ENCODE peak calls at places on chromosomes 2 and 18, in seven cellular contexts. One of them, this sample, is unnamed. For H3K4me1, the result is how much of the 10 kb centered on the place peaks cover.

GRCh38 chr2:46470114-46470628 is 9.2 kb upstream of the TMEM247 start:
- DNase-seq in right lobe of liver: no peak
- DNase-seq in CD8-positive, alpha-beta memory T cell: no peak
- DNase-seq in cardiac muscle cell: no peak
- DNase-seq in neural progenitor cell: no peak
- DNase-seq in upper lobe of right lung: no peak
- DNase-seq in Peyer's patch: no peak
- DNase-seq in this sample: no peak

GRCh38 chr2:148582679-148583511 is 61.7 kb upstream of the EPC2 start:
- DNase-seq in cardiac muscle cell: peak
- DNase-seq in CD8-positive, alpha-beta memory T cell: no peak
- DNase-seq in upper lobe of right lung: no peak
- DNase-seq in Peyer's patch: no peak
- DNase-seq in right lobe of liver: no peak
- DNase-seq in neural progenitor cell: no peak
- DNase-seq in this sample: no peak

GRCh38 chr2:230011617-230012016 is 57.1 kb downstream of the SLC16A14 start:
- DNase-seq in right lobe of liver: no peak
- DNase-seq in cardiac muscle cell: no peak
- DNase-seq in Peyer's patch: no peak
- DNase-seq in upper lobe of right lung: no peak
- DNase-seq in CD8-positive, alpha-beta memory T cell: no peak
- DNase-seq in neural progenitor cell: no peak
- DNase-seq in this sample: no peak

GRCh38 chr18:50097702-50098101 is 97.2 kb downstream of the MYO5B start:
- DNase-seq in Peyer's patch: peak
- DNase-seq in neural progenitor cell: no peak
- DNase-seq in right lobe of liver: no peak
- DNase-seq in CD8-positive, alpha-beta memory T cell: no peak
- DNase-seq in upper lobe of right lung: no peak
- DNase-seq in cardiac muscle cell: no peak
- DNase-seq in this sample: no peak

GRCh38 chr2:184527058-184527457 is 71.3 kb upstream of the ZNF804A start:
- DNase-seq in neural progenitor cell: no peak
- DNase-seq in CD8-positive, alpha-beta memory T cell: no peak
- DNase-seq in right lobe of liver: no peak
- DNase-seq in cardiac muscle cell: no peak
- DNase-seq in Peyer's patch: no peak
- DNase-seq in upper lobe of right lung: no peak
- DNase-seq in this sample: no peak

GRCh38 chr2:42087137-42087856 is 39.5 kb downstream of the PKDCC start:
- DNase-seq in CD8-positive, alpha-beta memory T cell: no peak
- DNase-seq in cardiac muscle cell: no peak
- DNase-seq in right lobe of liver: no peak
- DNase-seq in neural progenitor cell: no peak
- DNase-seq in upper lobe of right lung: no peak
- DNase-seq in Peyer's patch: no peak
- DNase-seq in this sample: no peak

GRCh38 chr18:666177-666576 is 8.7 kb downstream of the TYMS start:
- DNase-seq in right lobe of liver: no peak
- DNase-seq in neural progenitor cell: peak
- DNase-seq in upper lobe of right lung: no peak
- DNase-seq in CD8-positive, alpha-beta memory T cell: no peak
- DNase-seq in Peyer's patch: no peak
- DNase-seq in cardiac muscle cell: no peak
- DNase-seq in this sample: no peak

GRCh38 chr2:6723865-6724571 is 141.7 kb downstream of the CMPK2 start:
- DNase-seq in right lobe of liver: no peak
- DNase-seq in Peyer's patch: no peak
- DNase-seq in cardiac muscle cell: no peak
- DNase-seq in neural progenitor cell: no peak
- DNase-seq in upper lobe of right lung: no peak
- DNase-seq in CD8-positive, alpha-beta memory T cell: no peak
- DNase-seq in this sample: no peak

GRCh38 chr2:240182476-240182875 is 42.0 kb upstream of the OTOS start:
- DNase-seq in right lobe of liver: no peak
- DNase-seq in upper lobe of right lung: peak
- DNase-seq in CD8-positive, alpha-beta memory T cell: no peak
- DNase-seq in Peyer's patch: no peak
- DNase-seq in cardiac muscle cell: no peak
- DNase-seq in neural progenitor cell: no peak
- DNase-seq in this sample: no peak

GRCh38 chr2:88069117-88069516 is 1.5 kb downstream of the SMYD1 start:
- DNase-seq in neural progenitor cell: no peak
- DNase-seq in cardiac muscle cell: no peak
- DNase-seq in right lobe of liver: no peak
- DNase-seq in Peyer's patch: no peak
- DNase-seq in CD8-positive, alpha-beta memory T cell: no peak
- DNase-seq in upper lobe of right lung: no peak
- DNase-seq in this sample: no peak

GRCh38 chr2:213089438-213089837 is 62.0 kb downstream of the IKZF2 start:
- DNase-seq in Peyer's patch: no peak
- DNase-seq in right lobe of liver: no peak
- DNase-seq in cardiac muscle cell: no peak
- DNase-seq in CD8-positive, alpha-beta memory T cell: no peak
- DNase-seq in upper lobe of right lung: no peak
- DNase-seq in neural progenitor cell: no peak
- DNase-seq in this sample: no peak

GRCh38 chr18:10860937-10861336 is 288.4 kb downstream of the PIEZO2 start:
- DNase-seq in Peyer's patch: no peak
- DNase-seq in CD8-positive, alpha-beta memory T cell: no peak
- DNase-seq in cardiac muscle cell: no peak
- DNase-seq in neural progenitor cell: no peak
- DNase-seq in upper lobe of right lung: no peak
- DNase-seq in right lobe of liver: no peak
- DNase-seq in this sample: no peak

GRCh38 chr2:196262606-196263005 is 91.2 kb upstream of the STK17B start:
- DNase-seq in CD8-positive, alpha-beta memory T cell: no peak
- DNase-seq in upper lobe of right lung: no peak
- DNase-seq in cardiac muscle cell: no peak
- DNase-seq in right lobe of liver: no peak
- DNase-seq in neural progenitor cell: no peak
- DNase-seq in Peyer's patch: no peak
- DNase-seq in this sample: no peak

GRCh38 chr2:62460175-62460574 is 45.8 kb downstream of the TMEM17 start:
- DNase-seq in CD8-positive, alpha-beta memory T cell: no peak
- DNase-seq in neural progenitor cell: no peak
- DNase-seq in upper lobe of right lung: no peak
- DNase-seq in right lobe of liver: no peak
- DNase-seq in cardiac muscle cell: no peak
- DNase-seq in Peyer's patch: no peak
- DNase-seq in this sample: no peak

GRCh38 chr2:207351171-207351570 is 178.6 kb upstream of the CREB1 start:
- DNase-seq in cardiac muscle cell: no peak
- DNase-seq in upper lobe of right lung: no peak
- DNase-seq in right lobe of liver: no peak
- DNase-seq in Peyer's patch: no peak
- DNase-seq in neural progenitor cell: no peak
- DNase-seq in CD8-positive, alpha-beta memory T cell: no peak
- DNase-seq in this sample: no peak

GRCh38 chr2:38215993-38216392 is 140.0 kb upstream of the CYP1B1 start:
- DNase-seq in cardiac muscle cell: peak
- DNase-seq in upper lobe of right lung: no peak
- DNase-seq in CD8-positive, alpha-beta memory T cell: no peak
- DNase-seq in right lobe of liver: no peak
- DNase-seq in Peyer's patch: no peak
- DNase-seq in neural progenitor cell: no peak
- DNase-seq in this sample: no peak

GRCh38 chr2:2648094-2648493 is 317.0 kb upstream of the MYT1L start:
- DNase-seq in right lobe of liver: no peak
- DNase-seq in CD8-positive, alpha-beta memory T cell: no peak
- DNase-seq in neural progenitor cell: no peak
- DNase-seq in upper lobe of right lung: no peak
- DNase-seq in Peyer's patch: no peak
- DNase-seq in cardiac muscle cell: no peak
- DNase-seq in this sample: no peak

GRCh38 chr2:118697771-118698170 is 149.7 kb downstream of the EN1 start:
- DNase-seq in neural progenitor cell: no peak
- DNase-seq in CD8-positive, alpha-beta memory T cell: no peak
- DNase-seq in Peyer's patch: no peak
- DNase-seq in cardiac muscle cell: no peak
- DNase-seq in right lobe of liver: no peak
- DNase-seq in upper lobe of right lung: no peak
- DNase-seq in this sample: no peak

DNA sequence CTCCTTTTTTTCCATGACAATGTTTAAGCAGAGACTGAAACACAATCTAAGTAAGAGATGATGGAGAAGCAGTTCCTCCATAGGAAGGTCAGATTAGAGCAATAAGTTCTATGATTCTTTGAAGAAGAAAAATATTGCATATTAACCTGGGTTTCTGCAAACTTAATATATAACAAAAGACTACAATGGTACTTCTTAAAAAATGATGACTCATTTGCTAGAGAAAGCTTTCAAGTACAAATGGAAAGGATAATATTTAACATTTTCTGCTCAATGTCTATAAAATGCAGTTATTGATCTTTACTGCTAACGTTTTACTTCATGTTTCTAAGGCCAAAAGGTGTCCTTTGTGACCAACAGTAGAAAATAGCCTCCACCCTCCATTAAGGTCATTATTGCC is 158.6 kb downstream of the DOCK10 start:
- DNase-seq in Peyer's patch: no peak
- DNase-seq in upper lobe of right lung: no peak
- DNase-seq in neural progenitor cell: no peak
- DNase-seq in cardiac muscle cell: no peak
- DNase-seq in right lobe of liver: no peak
- DNase-seq in CD8-positive, alpha-beta memory T cell: no peak
- DNase-seq in this sample: no peak
- H3K4me1 ChIP-seq in Peyer's patch: under half
- H3K4me1 ChIP-seq in upper lobe of right lung: under half
- H3K4me1 ChIP-seq in neural progenitor cell: under half
- H3K4me1 ChIP-seq in cardiac muscle cell: under half
- H3K4me1 ChIP-seq in right lobe of liver: under half
- H3K4me1 ChIP-seq in CD8-positive, alpha-beta memory T cell: under half
- H3K4me1 ChIP-seq in this sample: under half

GRCh38 chr18:24924066-24924716 is 427.8 kb downstream of the ZNF521 start:
- DNase-seq in right lobe of liver: no peak
- DNase-seq in cardiac muscle cell: no peak
- DNase-seq in upper lobe of right lung: no peak
- DNase-seq in Peyer's patch: no peak
- DNase-seq in neural progenitor cell: peak
- DNase-seq in CD8-positive, alpha-beta memory T cell: no peak
- DNase-seq in this sample: no peak
- H3K27ac ChIP-seq in right lobe of liver: no peak
- H3K27ac ChIP-seq in cardiac muscle cell: no peak
- H3K27ac ChIP-seq in upper lobe of right lung: no peak
- H3K27ac ChIP-seq in Peyer's patch: no peak
- H3K27ac ChIP-seq in neural progenitor cell: peak
- H3K27ac ChIP-seq in CD8-positive, alpha-beta memory T cell: no peak
- H3K27ac ChIP-seq in this sample: no peak

DNA sequence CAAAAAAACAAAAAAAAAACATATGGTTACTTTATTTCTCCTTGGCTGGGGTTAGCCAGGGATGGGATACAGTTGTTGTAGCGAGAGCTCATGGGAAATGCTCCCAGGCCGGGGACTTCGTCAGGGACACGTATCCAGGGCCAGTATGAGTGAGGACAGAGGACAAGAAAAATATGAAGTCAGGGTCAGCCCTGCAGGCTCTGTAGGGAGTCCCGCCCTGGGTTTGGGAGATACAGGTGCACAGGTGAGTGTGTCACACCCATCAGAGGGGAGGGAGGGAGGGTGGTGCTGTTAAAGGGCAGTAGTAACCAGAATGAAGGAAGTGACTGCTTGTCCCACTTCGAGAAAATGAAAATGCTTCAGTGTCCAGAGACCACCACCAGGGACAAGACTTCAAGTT is 55.6 kb upstream of the RBM44 start:
- DNase-seq in upper lobe of right lung: no peak
- DNase-seq in neural progenitor cell: no peak
- DNase-seq in right lobe of liver: no peak
- DNase-seq in CD8-positive, alpha-beta memory T cell: no peak
- DNase-seq in Peyer's patch: no peak
- DNase-seq in cardiac muscle cell: no peak
- DNase-seq in this sample: no peak
- H3K4me1 ChIP-seq in upper lobe of right lung: half or more
- H3K4me1 ChIP-seq in neural progenitor cell: under half
- H3K4me1 ChIP-seq in right lobe of liver: under half
- H3K4me1 ChIP-seq in CD8-positive, alpha-beta memory T cell: under half
- H3K4me1 ChIP-seq in Peyer's patch: under half
- H3K4me1 ChIP-seq in cardiac muscle cell: under half
- H3K4me1 ChIP-seq in this sample: half or more

DNA sequence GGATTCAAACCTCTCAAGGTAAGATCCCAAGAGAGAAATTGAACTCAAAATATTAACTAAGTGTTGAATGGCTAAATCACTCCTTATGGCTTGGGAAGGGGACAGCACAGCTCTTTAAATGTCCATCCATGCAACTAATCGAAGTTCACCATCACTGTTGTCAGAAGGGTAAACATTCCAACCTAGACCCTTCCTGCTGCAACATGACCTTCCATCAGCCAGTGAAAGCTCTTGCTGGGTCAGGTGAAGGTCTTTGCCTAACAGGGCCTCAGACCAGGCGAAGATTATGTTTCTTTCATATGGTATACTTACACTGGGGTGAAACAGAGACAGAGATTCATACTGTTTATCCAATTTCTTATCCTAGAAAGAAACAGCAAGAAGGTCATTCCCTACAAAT is 16.4 kb downstream of the IAH1 start:
- DNase-seq in neural progenitor cell: no peak
- DNase-seq in cardiac muscle cell: no peak
- DNase-seq in right lobe of liver: no peak
- DNase-seq in upper lobe of right lung: no peak
- DNase-seq in CD8-positive, alpha-beta memory T cell: no peak
- DNase-seq in Peyer's patch: no peak
- DNase-seq in this sample: no peak
- H3K27ac ChIP-seq in neural progenitor cell: no peak
- H3K27ac ChIP-seq in cardiac muscle cell: peak
- H3K27ac ChIP-seq in right lobe of liver: no peak
- H3K27ac ChIP-seq in upper lobe of right lung: no peak
- H3K27ac ChIP-seq in CD8-positive, alpha-beta memory T cell: no peak
- H3K27ac ChIP-seq in Peyer's patch: no peak
- H3K27ac ChIP-seq in this sample: no peak

GRCh38 chr2:11835403-11835802 is 89.0 kb downstream of the LPIN1 start:
- DNase-seq in CD8-positive, alpha-beta memory T cell: no peak
- DNase-seq in Peyer's patch: no peak
- DNase-seq in upper lobe of right lung: no peak
- DNase-seq in right lobe of liver: no peak
- DNase-seq in cardiac muscle cell: no peak
- DNase-seq in neural progenitor cell: no peak
- DNase-seq in this sample: no peak
- H3K4me1 ChIP-seq in CD8-positive, alpha-beta memory T cell: under half
- H3K4me1 ChIP-seq in Peyer's patch: under half
- H3K4me1 ChIP-seq in upper lobe of right lung: under half
- H3K4me1 ChIP-seq in right lobe of liver: under half
- H3K4me1 ChIP-seq in cardiac muscle cell: under half
- H3K4me1 ChIP-seq in neural progenitor cell: under half
- H3K4me1 ChIP-seq in this sample: under half